ENCODE peak calls at places on chromosomes 13 and 19, in five cellular contexts. H is K562, U is HCT116, K is GM12878, Q is HepG2. G is an unnamed sample.
A peak's percentile ranks its signal among the peaks of the same experiment; 100 is the strongest.

GRCh38 chr19:18946918-18947317 is 5.9 kb upstream of the HOMER3 start:
- DNase-seq in H (no peak), U (no peak), K (no peak), Q (no peak), G (no peak)

GRCh38 chr13:90868321-90868920 is 479.1 kb upstream of the MIR17HG start:
- DNase-seq in H (peak; percentile 63), U (peak; percentile 8), K (no peak), Q (peak; percentile 3), G (no peak)

GRCh38 chr13:67120872-67121531 is 109.1 kb downstream of the PCDH9 start:
- DNase-seq in H (no peak), U (no peak), K (no peak), Q (no peak), G (no peak)

GRCh38 chr19:44903602-44904425 is 1.8 kb upstream of the APOE start:
- DNase-seq in H (peak; percentile 73), U (no peak), K (no peak), Q (peak; percentile 80), G (peak; percentile 58)

GRCh38 chr13:41811588-41812021 is 149.3 kb downstream of the VWA8 start:
- DNase-seq in H (no peak), U (no peak), K (peak; percentile 56), Q (no peak), G (no peak)

GRCh38 chr13:42102961-42103688 is 54.7 kb downstream of the DGKH start:
- DNase-seq in H (no peak), U (no peak), K (no peak), Q (no peak), G (no peak)

GRCh38 chr13:112934075-112934474 is 34.9 kb upstream of the MCF2L start:
- DNase-seq in H (no peak), U (no peak), K (no peak), Q (no peak), G (no peak)

GRCh38 chr13:49218493-49219051 is 1.6 kb upstream of the MLNR start:
- DNase-seq in H (no peak), U (no peak), K (no peak), Q (no peak), G (peak; percentile 65)

GRCh38 chr13:46684287-46685001 is 112.5 kb downstream of the ESD start:
- DNase-seq in H (no peak), U (no peak), K (no peak), Q (peak; percentile 86), G (no peak)

GRCh38 chr19:23991170-23991569 is 76.5 kb downstream of the ZNF726 start:
- DNase-seq in H (no peak), U (no peak), K (no peak), Q (peak; percentile 49), G (no peak)

GRCh38 chr13:108734676-108735075 is 105.3 kb downstream of the MYO16 start:
- DNase-seq in H (no peak), U (peak; percentile 43), K (no peak), Q (no peak), G (peak; percentile 3)

GRCh38 chr13:74132768-74133656 is 1.2 kb downstream of the KLF12 start:
- DNase-seq in H (no peak), U (no peak), K (no peak), Q (no peak), G (peak; percentile 55)

GRCh38 chr19:10285393-10285792 is 1.4 kb upstream of the ICAM4 start:
- DNase-seq in H (no peak), U (no peak), K (no peak), Q (no peak), G (no peak)

GRCh38 chr19:47618771-47619170 is 9.8 kb downstream of the BICRA start:
- DNase-seq in H (no peak), U (no peak), K (no peak), Q (no peak), G (no peak)

GRCh38 chr13:53379485-53379884 is 350.9 kb downstream of the OLFM4 start:
- DNase-seq in H (no peak), U (no peak), K (no peak), Q (no peak), G (no peak)

GRCh38 chr13:101085551-101085950 is 330.8 kb downstream of the NALCN start:
- DNase-seq in H (no peak), U (no peak), K (no peak), Q (no peak), G (no peak)

GRCh38 chr13:24270639-24271131 is 38.7 kb upstream of the C1QTNF9 start:
- DNase-seq in H (no peak), U (no peak), K (peak; percentile 38), Q (peak; percentile 47), G (no peak)

GRCh38 chr13:62631124-62631523 is 1215.5 kb upstream of the PCDH20 start:
- DNase-seq in H (no peak), U (no peak), K (no peak), Q (no peak), G (no peak)

GRCh38 chr19:1223018-1223855 is 14.6 kb downstream of the CBARP start:
- DNase-seq in H (peak; percentile 55), U (no peak), K (no peak), Q (no peak), G (no peak)

GRCh38 chr19:41159861-41160260 is 33.2 kb upstream of the CYP2S1 start:
- DNase-seq in H (no peak), U (no peak), K (no peak), Q (peak; percentile 73), G (no peak)

GRCh38 chr13:48233886-48234488 is 981 bp downstream of the ITM2B start:
- DNase-seq in H (no peak), U (no peak), K (peak; percentile 30), Q (no peak), G (no peak)

GRCh38 chr13:70747305-70747704 is 639.1 kb upstream of the KLHL1 start:
- DNase-seq in H (no peak), U (no peak), K (no peak), Q (no peak), G (no peak)

GRCh38 chr13:113461022-113461751 is 7.9 kb upstream of the ADPRHL1 start:
- DNase-seq in H (no peak), U (no peak), K (no peak), Q (no peak), G (no peak)

GRCh38 chr13:113468461-113469147 is 15.3 kb upstream of the ADPRHL1 start:
- DNase-seq in H (no peak), U (no peak), K (no peak), Q (no peak), G (no peak)

GRCh38 chr19:33462112-33462726 is 59.4 kb downstream of the PEPD start:
- DNase-seq in H (no peak), U (no peak), K (no peak), Q (no peak), G (no peak)

GRCh38 chr13:50627111-50627510 is 216.4 kb downstream of the DLEU7 start:
- DNase-seq in H (no peak), U (no peak), K (no peak), Q (peak; percentile 29), G (no peak)

GRCh38 chr19:48654299-48655059 is 8.5 kb upstream of the CA11 start:
- DNase-seq in H (peak; percentile 53), U (no peak), K (no peak), Q (no peak), G (no peak)

DNA sequence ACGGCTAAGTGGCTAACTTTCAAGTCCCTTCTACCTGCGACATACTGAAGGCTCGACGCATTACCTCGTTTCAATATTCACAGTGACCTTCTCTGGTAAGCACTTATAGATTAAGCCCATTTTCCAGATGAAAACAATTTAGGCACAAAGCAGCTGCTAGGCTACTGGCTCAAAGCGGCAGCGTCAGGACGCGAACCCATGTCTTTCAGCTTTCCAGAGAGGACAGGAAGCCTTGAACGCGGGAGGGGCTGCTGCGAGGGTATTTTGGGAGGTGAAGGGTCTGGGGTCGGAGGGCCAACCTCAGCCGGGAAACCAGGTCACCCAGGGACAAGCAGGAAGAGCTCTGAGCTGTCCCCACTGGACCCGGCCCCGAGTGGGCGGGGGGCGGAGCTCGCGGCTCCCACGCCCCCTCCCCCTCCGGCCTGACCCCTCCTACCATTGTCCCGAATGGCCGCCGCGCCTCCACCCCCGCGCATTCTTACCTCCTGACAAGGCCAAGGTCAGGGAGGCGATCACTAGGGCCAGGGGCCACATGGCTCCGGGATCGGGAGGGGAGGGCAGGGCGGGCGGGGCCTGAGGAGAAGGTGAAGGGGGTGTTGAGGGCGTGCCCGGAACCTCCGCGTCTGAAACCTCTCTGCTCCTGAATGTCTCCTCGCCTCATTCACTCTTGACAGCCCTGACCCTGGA is at the start of gene KLK13:
- DNase-seq in H (peak; percentile 98), U (peak; percentile 7), K (no peak), Q (no peak), G (peak; percentile 69)
- H2AFZ ChIP-seq in H (peak within 1 kb of the TSS; percentile 93), U (peak within 1 kb of the TSS; percentile 83), K (no peak within 1 kb of the TSS), Q (no peak within 1 kb of the TSS), G (peak within 1 kb of the TSS; percentile 95)

DNA sequence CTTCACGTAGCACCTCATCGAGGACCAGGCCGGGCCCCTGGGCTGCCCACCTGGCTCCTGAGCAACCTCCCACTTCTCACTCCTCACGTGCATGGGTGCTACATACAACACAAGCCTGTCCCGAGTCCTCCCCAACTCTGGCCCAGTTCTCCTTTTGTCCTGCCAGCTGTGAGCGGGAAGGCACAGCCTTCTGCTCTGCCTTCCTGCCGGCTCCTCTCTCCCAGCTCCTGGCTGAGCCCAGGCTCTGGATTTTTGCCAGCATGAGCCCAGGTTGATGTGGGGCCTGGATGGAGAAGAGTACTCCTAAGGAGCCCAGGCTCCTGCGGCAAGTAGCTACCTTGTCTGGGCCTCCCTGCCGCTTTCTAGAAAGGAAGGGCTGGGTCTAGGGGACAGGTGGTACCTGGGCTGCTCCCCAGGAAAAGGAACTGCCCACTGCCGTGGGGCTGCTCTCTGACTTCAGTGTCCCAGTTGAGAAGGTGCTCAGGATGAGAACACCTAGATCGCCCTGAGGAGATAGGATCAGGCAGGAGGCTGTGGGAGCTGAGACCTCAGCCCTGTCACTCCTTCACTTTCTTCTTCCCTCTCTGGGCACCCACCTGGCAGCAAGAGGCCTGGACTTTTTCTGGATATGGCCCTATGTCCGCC is 23.6 kb downstream of the LYL1 start:
- DNase-seq in H (peak; percentile 69), U (no peak), K (no peak), Q (no peak), G (no peak)
- TF ChIP-seq POLR2AphosphoS5 in H (no peak), U (no peak), K (no peak), Q (no peak), G (no peak)

GRCh38 chr13:77233159-77233558 is 93.7 kb downstream of the MYCBP2 start:
- DNase-seq in H (no peak), U (no peak), K (no peak), Q (no peak), G (no peak)

GRCh38 chr13:77239312-77239711 is 87.6 kb downstream of the MYCBP2 start:
- DNase-seq in H (no peak), U (no peak), K (no peak), Q (no peak), G (no peak)

GRCh38 chr13:77230560-77230959 is 96.3 kb downstream of the MYCBP2 start:
- DNase-seq in H (no peak), U (no peak), K (no peak), Q (no peak), G (no peak)

GRCh38 chr13:77235456-77236022 is 91.4 kb downstream of the MYCBP2 start:
- DNase-seq in H (no peak), U (no peak), K (no peak), Q (no peak), G (no peak)
- TF ChIP-seq ATF3 in H (no peak), U (no peak), K (no peak), Q (no peak), G (no peak)

GRCh38 chr13:93224545-93224944 is 2.1 kb upstream of the GPC6 start:
- DNase-seq in H (no peak), U (no peak), K (no peak), Q (peak; percentile 99), G (no peak)

GRCh38 chr13:93227280-93227905 is 786 bp downstream of the GPC6 start:
- DNase-seq in H (peak; percentile 43), U (no peak), K (no peak), Q (peak; percentile 28), G (no peak)

GRCh38 chr13:93225610-93226009 is 997 bp upstream of the GPC6 start:
- DNase-seq in H (no peak), U (no peak), K (no peak), Q (no peak), G (no peak)

GRCh38 chr13:93226623-93227279 is at the start of gene GPC6:
- DNase-seq in H (peak; percentile 66), U (no peak), K (no peak), Q (peak; percentile 79), G (no peak)

GRCh38 chr13:93226065-93226622 is 463 bp upstream of the GPC6 start:
- DNase-seq in H (no peak), U (no peak), K (no peak), Q (peak; percentile 52), G (no peak)
- H2AFZ ChIP-seq in H (peak overlapping the region; percentile 0), U (no peak overlapping the region), K (no peak overlapping the region), Q (peak overlapping the region; percentile 82), G (no peak overlapping the region)